ENCODE peak calls at places on chromosome 1, in nine cellular contexts. N is fibroblast of lung; C is heart right ventricle; S is AG04450; F is mesendoderm; I is CD4-positive, CD25-positive, alpha-beta regulatory T cell; U is CD8-positive, alpha-beta memory T cell; T is pancreas; X is CD8-positive, alpha-beta T cell. G is an unnamed sample.

GRCh38 chr1:42456754-42457089 is 379 bp downstream of the PPCS start:
- DNase-seq in N (peak), C (peak), S (no peak), F (peak), I (peak), U (no peak), T (no peak), X (peak), G (peak)

GRCh38 chr1:43743206-43743605 is 35.9 kb downstream of the ST3GAL3 start:
- DNase-seq in N (no peak), C (peak), S (no peak), F (no peak), I (no peak), U (no peak), T (no peak), X (no peak), G (no peak)

GRCh38 chr1:117059334-117059677 is 820 bp upstream of the TTF2 start:
- DNase-seq in N (no peak), C (peak), S (no peak), F (no peak), I (peak), U (peak), T (peak), X (peak), G (no peak)

GRCh38 chr1:16175610-16176553 is 20.0 kb upstream of the EPHA2 start:
- DNase-seq in N (peak), C (peak), S (peak), F (no peak), I (no peak), U (no peak), T (peak), X (no peak), G (no peak)

GRCh38 chr1:75134656-75134938 is 409 bp downstream of the LHX8 start:
- DNase-seq in N (no peak), C (no peak), S (no peak), F (no peak), I (no peak), U (no peak), T (no peak), X (no peak), G (no peak)

GRCh38 chr1:28139033-28139712 is 37.3 kb downstream of the PTAFR start:
- DNase-seq in N (peak), C (no peak), S (no peak), F (no peak), I (no peak), U (no peak), T (no peak), X (no peak), G (no peak)

GRCh38 chr1:203116048-203116810 is 11.3 kb upstream of the ADORA1 start:
- DNase-seq in N (no peak), C (no peak), S (no peak), F (no peak), I (no peak), U (no peak), T (no peak), X (no peak), G (no peak)

GRCh38 chr1:29975036-29975694 is 738.8 kb downstream of the PTPRU start:
- DNase-seq in N (peak), C (peak), S (peak), F (peak), I (peak), U (no peak), T (no peak), X (no peak), G (peak)

GRCh38 chr1:1081311-1082238 is 7.5 kb upstream of the RNF223 start:
- DNase-seq in N (no peak), C (no peak), S (no peak), F (no peak), I (no peak), U (no peak), T (peak), X (no peak), G (no peak)

GRCh38 chr1:117613249-117613968 is 7.6 kb downstream of the TENT5C start:
- DNase-seq in N (no peak), C (no peak), S (no peak), F (no peak), I (no peak), U (no peak), T (no peak), X (no peak), G (peak)

GRCh38 chr1:68321084-68321685 is 88.9 kb upstream of the WLS start:
- DNase-seq in N (peak), C (peak), S (no peak), F (peak), I (no peak), U (no peak), T (peak), X (no peak), G (peak)

GRCh38 chr1:215584389-215584788 is 17.3 kb downstream of the KCTD3 start:
- DNase-seq in N (no peak), C (no peak), S (no peak), F (no peak), I (no peak), U (no peak), T (no peak), X (no peak), G (no peak)

GRCh38 chr1:113533061-113533460 is 142.7 kb downstream of the MAGI3 start:
- DNase-seq in N (no peak), C (no peak), S (no peak), F (no peak), I (no peak), U (no peak), T (no peak), X (no peak), G (no peak)
- H3K27ac ChIP-seq in N (no peak), C (no peak), S (no peak), F (no peak), I (no peak), U (no peak), T (no peak), X (no peak), G (no peak)

GRCh38 chr1:164743991-164744390 is 185.0 kb downstream of the PBX1 start:
- DNase-seq in N (no peak), C (no peak), S (no peak), F (no peak), I (no peak), U (no peak), T (no peak), X (no peak), G (no peak)

GRCh38 chr1:164739189-164739588 is 180.2 kb downstream of the PBX1 start:
- DNase-seq in N (no peak), C (no peak), S (no peak), F (no peak), I (no peak), U (no peak), T (no peak), X (no peak), G (no peak)

GRCh38 chr1:164735315-164736052 is 176.5 kb downstream of the PBX1 start:
- DNase-seq in N (peak), C (no peak), S (no peak), F (no peak), I (no peak), U (no peak), T (no peak), X (no peak), G (no peak)

DNA sequence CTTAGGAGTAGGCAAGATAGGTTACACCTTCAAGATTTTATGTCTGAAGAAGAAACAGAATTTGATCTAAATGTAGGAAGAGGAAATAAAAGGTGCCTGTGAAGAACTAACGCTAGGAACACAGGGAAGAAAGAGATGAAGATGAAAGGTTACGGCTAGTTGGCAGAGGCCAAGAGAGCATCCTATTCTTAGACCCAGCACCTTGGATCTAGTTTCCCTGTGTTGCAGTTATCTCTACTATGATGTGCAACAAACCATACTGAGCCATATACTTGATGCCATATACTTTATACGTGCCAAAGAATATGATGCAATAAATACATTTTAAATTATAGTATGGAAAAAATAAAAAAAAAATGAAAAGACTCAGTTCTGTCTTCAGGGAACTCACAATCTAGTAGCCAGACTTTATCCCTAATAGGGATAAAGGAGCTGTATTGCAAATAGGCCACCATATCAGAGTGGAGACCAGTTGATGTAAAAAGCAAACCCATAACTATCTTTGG is 181.1 kb downstream of the PBX1 start:
- DNase-seq in N (no peak), C (no peak), S (no peak), F (no peak), I (no peak), U (no peak), T (no peak), X (no peak), G (no peak)
- H3K27ac ChIP-seq in N (no peak), C (no peak), S (no peak), F (no peak), I (no peak), U (no peak), T (no peak), X (no peak), G (no peak)

GRCh38 chr1:245390975-245391374 is 236.2 kb downstream of the KIF26B start:
- DNase-seq in N (no peak), C (no peak), S (no peak), F (no peak), I (no peak), U (no peak), T (no peak), X (no peak), G (no peak)
- H3K27ac ChIP-seq in N (no peak), C (no peak), S (no peak), F (no peak), I (no peak), U (no peak), T (no peak), X (no peak), G (no peak)

GRCh38 chr1:221093903-221094865 is 214.9 kb downstream of the HLX start:
- DNase-seq in N (no peak), C (no peak), S (no peak), F (peak), I (no peak), U (no peak), T (no peak), X (no peak), G (no peak)
- H3K27ac ChIP-seq in N (no peak), C (no peak), S (no peak), F (no peak), I (no peak), U (no peak), T (no peak), X (no peak), G (no peak)

DNA sequence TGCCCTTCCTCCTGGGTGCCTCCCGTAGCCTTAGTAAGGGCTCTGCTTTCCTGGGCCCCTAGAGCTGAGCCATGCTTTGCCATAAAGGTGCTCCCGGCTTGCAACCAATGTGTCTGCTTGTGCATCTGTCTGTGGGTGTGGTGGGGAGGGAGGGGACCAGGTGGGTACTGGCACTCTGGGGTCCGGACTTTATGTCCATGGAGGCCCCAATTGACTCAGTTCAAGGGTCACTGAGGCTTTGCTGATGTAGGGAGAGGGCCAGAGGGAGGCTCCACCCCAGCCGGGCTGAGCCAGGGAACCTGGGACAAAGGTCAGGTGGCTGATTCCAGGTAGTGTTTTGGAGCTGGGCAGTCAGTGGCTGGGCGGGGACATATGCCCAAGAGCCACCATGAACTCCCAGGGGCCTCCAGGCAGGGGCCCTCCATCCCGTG is 15.0 kb downstream of the TNFRSF25 start:
- DNase-seq in N (no peak), C (no peak), S (no peak), F (no peak), I (no peak), U (no peak), T (no peak), X (no peak), G (no peak)
- H3K27ac ChIP-seq in N (no peak), C (no peak), S (no peak), F (no peak), I (no peak), U (no peak), T (no peak), X (no peak), G (no peak)